ENCODE peak calls at places on chromosomes 12 and 14, in nine cellular contexts. J is pancreas; E is MCF 10A; K is HS-5; W is ACHN; G is activated T-cell treated with anti-CD3 and anti-CD28 coated beads, Interleukin-2, amount 50 U/mL, for 4 hours; Y is NCI-H1105; N is fibroblast of pulmonary artery; M is AG09319. H is an unnamed sample.

GRCh38 chr12:12327802-12328201 is 22.2 kb downstream of the MANSC1 start:
- DNase-seq in J (no peak), E (peak), K (peak), W (peak), G (no peak), Y (peak), N (peak), M (no peak), H (peak)

GRCh38 chr12:87836190-87836589 is 193.0 kb downstream of the C12orf50 start:
- DNase-seq in J (no peak), E (no peak), K (no peak), W (no peak), G (no peak), Y (no peak), N (no peak), M (no peak), H (no peak)

GRCh38 chr12:90102957-90103652 is 394.5 kb upstream of the ATP2B1 start:
- DNase-seq in J (no peak), E (peak), K (no peak), W (peak), G (no peak), Y (peak), N (peak), M (peak), H (no peak)

GRCh38 chr12:16347391-16348298 is at the start of gene MGST1:
- DNase-seq in J (peak), E (peak), K (peak), W (peak), G (no peak), Y (peak), N (peak), M (peak), H (no peak)

GRCh38 chr14:102622262-102622885 is 29.9 kb downstream of the RCOR1 start:
- DNase-seq in J (no peak), E (no peak), K (no peak), W (no peak), G (no peak), Y (no peak), N (peak), M (no peak), H (peak)

GRCh38 chr14:106837870-106838269 is 1311.5 kb downstream of the TMEM121 start:
- DNase-seq in J (no peak), E (no peak), K (no peak), W (no peak), G (no peak), Y (no peak), N (no peak), M (no peak), H (no peak)

GRCh38 chr12:110704231-110704630 is 15.3 kb upstream of the HVCN1 start:
- DNase-seq in J (no peak), E (no peak), K (no peak), W (no peak), G (no peak), Y (no peak), N (no peak), M (no peak), H (no peak)

GRCh38 chr12:754871-755562 is 2.6 kb downstream of the WNK1 start:
- DNase-seq in J (no peak), E (peak), K (peak), W (peak), G (no peak), Y (no peak), N (peak), M (no peak), H (peak)

GRCh38 chr14:74573421-74574091 is 38.5 kb downstream of the LTBP2 start:
- DNase-seq in J (no peak), E (peak), K (no peak), W (peak), G (no peak), Y (no peak), N (no peak), M (no peak), H (no peak)

GRCh38 chr14:67971627-67972625 is 152.3 kb downstream of the RAD51B start:
- DNase-seq in J (no peak), E (peak), K (no peak), W (no peak), G (no peak), Y (peak), N (peak), M (no peak), H (no peak)

GRCh38 chr12:24228371-24228770 is 278.9 kb upstream of the SOX5 start:
- DNase-seq in J (no peak), E (no peak), K (no peak), W (no peak), G (no peak), Y (no peak), N (no peak), M (no peak), H (no peak)

H was measured in HL-60.